ENCODE peak calls at places on chromosome 9, in four cellular contexts. One of them, this sample, is unnamed.

GRCh38 chr9:131410051-131410491 is 16.2 kb downstream of the PRRC2B start:
- DNase-seq in AG08396: no peak
- DNase-seq in T follicular helper cell: no peak
- DNase-seq in stimulated activated naive CD8-positive, alpha-beta T cell treated with anti-CD3 and anti-CD28 coated beads, Interleukin-15, amount 100 ng/mL, for 72 hours: no peak
- DNase-seq in this sample: no peak

GRCh38 chr9:134515026-134515821 is 126.4 kb upstream of the COL5A1 start:
- DNase-seq in AG08396: no peak
- DNase-seq in T follicular helper cell: no peak
- DNase-seq in stimulated activated naive CD8-positive, alpha-beta T cell treated with anti-CD3 and anti-CD28 coated beads, Interleukin-15, amount 100 ng/mL, for 72 hours: no peak
- DNase-seq in this sample: no peak

GRCh38 chr9:116475201-116475600 is 211.9 kb upstream of the TRIM32 start:
- DNase-seq in AG08396: peak
- DNase-seq in T follicular helper cell: no peak
- DNase-seq in stimulated activated naive CD8-positive, alpha-beta T cell treated with anti-CD3 and anti-CD28 coated beads, Interleukin-15, amount 100 ng/mL, for 72 hours: no peak
- DNase-seq in this sample: no peak

GRCh38 chr9:117411547-117411946 is 3.3 kb downstream of the ASTN2 start:
- DNase-seq in AG08396: peak
- DNase-seq in T follicular helper cell: no peak
- DNase-seq in stimulated activated naive CD8-positive, alpha-beta T cell treated with anti-CD3 and anti-CD28 coated beads, Interleukin-15, amount 100 ng/mL, for 72 hours: no peak
- DNase-seq in this sample: peak

GRCh38 chr9:136339173-136339957 is 12.0 kb downstream of the GPSM1 start:
- DNase-seq in AG08396: peak
- DNase-seq in T follicular helper cell: peak
- DNase-seq in stimulated activated naive CD8-positive, alpha-beta T cell treated with anti-CD3 and anti-CD28 coated beads, Interleukin-15, amount 100 ng/mL, for 72 hours: no peak
- DNase-seq in this sample: peak

GRCh38 chr9:132288371-132288770 is 66.4 kb downstream of the SETX start:
- DNase-seq in AG08396: peak
- DNase-seq in T follicular helper cell: no peak
- DNase-seq in stimulated activated naive CD8-positive, alpha-beta T cell treated with anti-CD3 and anti-CD28 coated beads, Interleukin-15, amount 100 ng/mL, for 72 hours: no peak
- DNase-seq in this sample: no peak

GRCh38 chr9:86351897-86352296 is 2.3 kb downstream of the TUT7 start:
- DNase-seq in AG08396: no peak
- DNase-seq in T follicular helper cell: no peak
- DNase-seq in stimulated activated naive CD8-positive, alpha-beta T cell treated with anti-CD3 and anti-CD28 coated beads, Interleukin-15, amount 100 ng/mL, for 72 hours: no peak
- DNase-seq in this sample: no peak

GRCh38 chr9:121622842-121623203 is 28.6 kb upstream of the DAB2IP start:
- DNase-seq in AG08396: no peak
- DNase-seq in T follicular helper cell: no peak
- DNase-seq in stimulated activated naive CD8-positive, alpha-beta T cell treated with anti-CD3 and anti-CD28 coated beads, Interleukin-15, amount 100 ng/mL, for 72 hours: no peak
- DNase-seq in this sample: no peak

GRCh38 chr9:127918201-127919107 is 1.6 kb upstream of the ST6GALNAC4 start:
- DNase-seq in AG08396: no peak
- DNase-seq in T follicular helper cell: no peak
- DNase-seq in stimulated activated naive CD8-positive, alpha-beta T cell treated with anti-CD3 and anti-CD28 coated beads, Interleukin-15, amount 100 ng/mL, for 72 hours: no peak
- DNase-seq in this sample: no peak

GRCh38 chr9:92147030-92147853 is 32.0 kb upstream of the SPTLC1 start:
- DNase-seq in AG08396: peak
- DNase-seq in T follicular helper cell: no peak
- DNase-seq in stimulated activated naive CD8-positive, alpha-beta T cell treated with anti-CD3 and anti-CD28 coated beads, Interleukin-15, amount 100 ng/mL, for 72 hours: no peak
- DNase-seq in this sample: peak

GRCh38 chr9:100739666-100740065 is 161.8 kb downstream of the CAVIN4 start:
- DNase-seq in AG08396: no peak
- DNase-seq in T follicular helper cell: no peak
- DNase-seq in stimulated activated naive CD8-positive, alpha-beta T cell treated with anti-CD3 and anti-CD28 coated beads, Interleukin-15, amount 100 ng/mL, for 72 hours: no peak
- DNase-seq in this sample: no peak

GRCh38 chr9:70257991-70258691 is 637 bp upstream of the SMC5 start:
- DNase-seq in AG08396: peak
- DNase-seq in T follicular helper cell: no peak
- DNase-seq in stimulated activated naive CD8-positive, alpha-beta T cell treated with anti-CD3 and anti-CD28 coated beads, Interleukin-15, amount 100 ng/mL, for 72 hours: no peak
- DNase-seq in this sample: peak

GRCh38 chr9:35728041-35728971 is 3.7 kb downstream of the TLN1 start:
- DNase-seq in AG08396: peak
- DNase-seq in T follicular helper cell: no peak
- DNase-seq in stimulated activated naive CD8-positive, alpha-beta T cell treated with anti-CD3 and anti-CD28 coated beads, Interleukin-15, amount 100 ng/mL, for 72 hours: peak
- DNase-seq in this sample: no peak

GRCh38 chr9:16184964-16185646 is 632.3 kb downstream of the CCDC171 start:
- DNase-seq in AG08396: no peak
- DNase-seq in T follicular helper cell: no peak
- DNase-seq in stimulated activated naive CD8-positive, alpha-beta T cell treated with anti-CD3 and anti-CD28 coated beads, Interleukin-15, amount 100 ng/mL, for 72 hours: no peak
- DNase-seq in this sample: no peak

GRCh38 chr9:34554211-34555001 is 31.6 kb upstream of the ENHO start:
- DNase-seq in AG08396: no peak
- DNase-seq in T follicular helper cell: no peak
- DNase-seq in stimulated activated naive CD8-positive, alpha-beta T cell treated with anti-CD3 and anti-CD28 coated beads, Interleukin-15, amount 100 ng/mL, for 72 hours: no peak
- DNase-seq in this sample: peak

GRCh38 chr9:133686642-133687575 is 50.7 kb downstream of the DBH start:
- DNase-seq in AG08396: no peak
- DNase-seq in T follicular helper cell: no peak
- DNase-seq in stimulated activated naive CD8-positive, alpha-beta T cell treated with anti-CD3 and anti-CD28 coated beads, Interleukin-15, amount 100 ng/mL, for 72 hours: no peak
- DNase-seq in this sample: no peak

GRCh38 chr9:129242971-129243561 is 65.0 kb upstream of the IER5L start:
- DNase-seq in AG08396: no peak
- DNase-seq in T follicular helper cell: no peak
- DNase-seq in stimulated activated naive CD8-positive, alpha-beta T cell treated with anti-CD3 and anti-CD28 coated beads, Interleukin-15, amount 100 ng/mL, for 72 hours: no peak
- DNase-seq in this sample: no peak

GRCh38 chr9:111754800-111755199 is 39.9 kb downstream of the SHOC1 start:
- DNase-seq in AG08396: no peak
- DNase-seq in T follicular helper cell: no peak
- DNase-seq in stimulated activated naive CD8-positive, alpha-beta T cell treated with anti-CD3 and anti-CD28 coated beads, Interleukin-15, amount 100 ng/mL, for 72 hours: no peak
- DNase-seq in this sample: no peak

GRCh38 chr9:133664651-133665050 is 28.5 kb downstream of the DBH start:
- DNase-seq in AG08396: no peak
- DNase-seq in T follicular helper cell: no peak
- DNase-seq in stimulated activated naive CD8-positive, alpha-beta T cell treated with anti-CD3 and anti-CD28 coated beads, Interleukin-15, amount 100 ng/mL, for 72 hours: no peak
- DNase-seq in this sample: no peak

GRCh38 chr9:129597355-129598088 is 23.4 kb downstream of the C9orf50 start:
- DNase-seq in AG08396: peak
- DNase-seq in T follicular helper cell: no peak
- DNase-seq in stimulated activated naive CD8-positive, alpha-beta T cell treated with anti-CD3 and anti-CD28 coated beads, Interleukin-15, amount 100 ng/mL, for 72 hours: no peak
- DNase-seq in this sample: no peak

GRCh38 chr9:87883990-87884389 is 1.3 kb downstream of the SPATA31E1 start:
- DNase-seq in AG08396: no peak
- DNase-seq in T follicular helper cell: no peak
- DNase-seq in stimulated activated naive CD8-positive, alpha-beta T cell treated with anti-CD3 and anti-CD28 coated beads, Interleukin-15, amount 100 ng/mL, for 72 hours: no peak
- DNase-seq in this sample: no peak

GRCh38 chr9:82558855-82559615 is 503.9 kb downstream of the RASEF start:
- DNase-seq in AG08396: peak
- DNase-seq in T follicular helper cell: no peak
- DNase-seq in stimulated activated naive CD8-positive, alpha-beta T cell treated with anti-CD3 and anti-CD28 coated beads, Interleukin-15, amount 100 ng/mL, for 72 hours: no peak
- DNase-seq in this sample: peak

This sample was measured in COLO829.